ENCODE peak calls at places on chromosome 6, in nine cellular contexts. R is SHP77; C is GM18507; T is neural crest cell; I is lower lobe of right lung; D is T-helper 2 cell; L is activated CD4-positive, CD25-positive, alpha-beta regulatory T cell; J is amniotic stem cell; N is AG04450. Q is an unnamed sample.

GRCh38 chr6:27332692-27333641 is 20.9 kb upstream of the POM121L2 start:
- DNase-seq in T (peak; percentile 22), L (peak; percentile 13), N (peak; percentile 18), R (peak; percentile 60), D (no peak), J (peak; percentile 18), I (no peak), C (no peak), Q (no peak)

GRCh38 chr6:137514418-137514817 is 20.2 kb upstream of the OLIG3 start:
- DNase-seq in C (no peak), D (no peak), I (no peak), R (no peak), T (no peak), N (no peak), J (no peak), L (no peak), Q (no peak)

GRCh38 chr6:16397623-16398022 is 159.2 kb downstream of the GMPR start:
- DNase-seq in L (no peak), D (no peak), I (no peak), J (no peak), N (no peak), T (no peak), C (no peak), R (no peak), Q (no peak)

GRCh38 chr6:150659046-150659763 is 59.5 kb downstream of the PLEKHG1 start:
- DNase-seq in T (no peak), N (no peak), J (no peak), D (no peak), R (no peak), L (no peak), I (no peak), C (no peak), Q (no peak)

GRCh38 chr6:166420351-166420750 is 37.6 kb upstream of the MPC1 start:
- DNase-seq in C (no peak), N (no peak), I (no peak), J (no peak), L (no peak), R (no peak), D (no peak), T (no peak), Q (no peak)

GRCh38 chr6:144714031-144714732 is 429.0 kb downstream of the UTRN start:
- DNase-seq in D (no peak), T (no peak), N (no peak), I (no peak), C (no peak), L (no peak), R (no peak), J (no peak), Q (no peak)

GRCh38 chr6:168113226-168113625 is 34.2 kb upstream of the FRMD1 start:
- DNase-seq in L (no peak), I (peak; percentile 20), T (no peak), J (no peak), R (no peak), N (no peak), D (no peak), C (no peak), Q (no peak)

GRCh38 chr6:116263353-116263752 is 9.5 kb upstream of the TSPYL4 start:
- DNase-seq in R (no peak), T (no peak), L (no peak), I (no peak), C (no peak), N (no peak), D (no peak), J (no peak), Q (no peak)

GRCh38 chr6:105824732-105825131 is 261.4 kb upstream of the PRDM1 start:
- DNase-seq in C (no peak), R (no peak), J (peak; percentile 27), L (no peak), T (no peak), N (no peak), D (no peak), I (no peak), Q (no peak)

GRCh38 chr6:128600397-128600951 is 80.1 kb upstream of the PTPRK start:
- DNase-seq in T (no peak), L (no peak), R (no peak), C (no peak), D (no peak), I (no peak), J (peak; percentile 5), N (peak; percentile 61), Q (peak; percentile 84)

GRCh38 chr6:110537208-110538123 is 61.1 kb upstream of the SLC22A16 start:
- DNase-seq in R (no peak), C (no peak), I (no peak), D (no peak), N (peak; percentile 78), T (no peak), J (peak; percentile 44), L (no peak), Q (peak; percentile 95)

GRCh38 chr6:74936886-74937285 is 269.0 kb downstream of the COL12A1 start:
- DNase-seq in R (no peak), J (no peak), D (no peak), C (no peak), N (no peak), L (no peak), T (no peak), I (no peak), Q (no peak)

GRCh38 chr6:53095716-53096115 is 30.5 kb downstream of the FBXO9 start:
- DNase-seq in N (no peak), C (no peak), T (no peak), J (no peak), L (no peak), R (no peak), I (no peak), D (no peak), Q (no peak)